ENCODE peak calls at places on chromosomes 7 and 10, in nine cellular contexts. N is mesothelial cell of epicardium, M is HL-60, D is bronchial epithelial cell, F is foreskin fibroblast, W is A549, H is IMR-90, J is astrocyte of the spinal cord, A is AG04450. T is an unnamed sample.

GRCh38 chr10:99005254-99005653 is 230.4 kb downstream of the HPSE2 start:
- DNase-seq in N (no peak), M (no peak), D (no peak), F (no peak), W (no peak), H (no peak), J (no peak), A (no peak), T (no peak)

GRCh38 chr10:103542764-103543616 is 49.5 kb downstream of the NEURL1 start:
- DNase-seq in N (no peak), M (peak; percentile 12), D (peak; percentile 32), F (peak; percentile 23), W (no peak), H (peak; percentile 49), J (peak; percentile 27), A (no peak), T (peak; percentile 64)

GRCh38 chr7:16078076-16078952 is 343.0 kb downstream of the CRPPA start:
- DNase-seq in N (no peak), M (peak; percentile 34), D (peak; percentile 71), F (peak; percentile 37), W (peak; percentile 20), H (peak; percentile 64), J (peak; percentile 75), A (peak; percentile 23), T (no peak)

GRCh38 chr7:6718124-6718523 is 11.4 kb upstream of the ZNF12 start:
- DNase-seq in N (no peak), M (no peak), D (no peak), F (no peak), W (no peak), H (no peak), J (no peak), A (no peak), T (no peak)

GRCh38 chr7:95875519-95875918 is 103.2 kb downstream of the DYNC1I1 start:
- DNase-seq in N (no peak), M (no peak), D (no peak), F (no peak), W (no peak), H (no peak), J (no peak), A (no peak), T (no peak)

GRCh38 chr7:15607541-15608210 is 45.9 kb upstream of the AGMO start:
- DNase-seq in N (no peak), M (no peak), D (no peak), F (no peak), W (no peak), H (no peak), J (no peak), A (no peak), T (no peak)

GRCh38 chr10:119103241-119103640 is 672 bp upstream of the DENND10 start:
- DNase-seq in N (no peak), M (no peak), D (no peak), F (no peak), W (no peak), H (no peak), J (no peak), A (no peak), T (peak; percentile 68)

GRCh38 chr10:96271017-96271815 is at the start of gene BLNK:
- DNase-seq in N (no peak), M (peak; percentile 36), D (peak; percentile 93), F (peak; percentile 4), W (no peak), H (peak; percentile 33), J (no peak), A (peak; percentile 3), T (peak; percentile 82)

GRCh38 chr7:21028186-21028989 is 241.7 kb upstream of the SP8 start:
- DNase-seq in N (no peak), M (no peak), D (peak; percentile 84), F (no peak), W (no peak), H (no peak), J (peak; percentile 1), A (no peak), T (no peak)

GRCh38 chr10:119055472-119055871 is 25.1 kb downstream of the EIF3A start:
- DNase-seq in N (no peak), M (no peak), D (no peak), F (no peak), W (no peak), H (no peak), J (no peak), A (no peak), T (no peak)

GRCh38 chr7:135692055-135692454 is 29.7 kb downstream of the STMP1 start:
- DNase-seq in N (no peak), M (no peak), D (no peak), F (no peak), W (no peak), H (peak; percentile 57), J (peak; percentile 72), A (no peak), T (no peak)

GRCh38 chr10:133117036-133117687 is 29.4 kb downstream of the ADGRA1 start:
- DNase-seq in N (no peak), M (no peak), D (no peak), F (no peak), W (no peak), H (no peak), J (no peak), A (no peak), T (peak; percentile 59)

GRCh38 chr7:40780431-40780830 is 645.6 kb downstream of the SUGCT start:
- DNase-seq in N (no peak), M (no peak), D (no peak), F (no peak), W (no peak), H (no peak), J (no peak), A (no peak), T (no peak)

GRCh38 chr10:31490858-31491504 is 172.0 kb downstream of the ZEB1 start:
- DNase-seq in N (no peak), M (peak; percentile 22), D (peak; percentile 41), F (peak; percentile 34), W (no peak), H (peak; percentile 52), J (peak; percentile 75), A (no peak), T (no peak)
- TF ChIP-seq CTCF in N (peak; percentile 25), M (peak; percentile 37), D (peak; percentile 71), F (peak; percentile 61), W (no peak), H (peak; percentile 62), J (peak; percentile 72), A (peak; percentile 61), T (peak; percentile 28)

GRCh38 chr7:82428186-82428961 is 15.2 kb downstream of the CACNA2D1 start:
- DNase-seq in N (no peak), M (no peak), D (no peak), F (peak; percentile 62), W (no peak), H (peak; percentile 91), J (peak; percentile 77), A (peak; percentile 49), T (no peak)
- TF ChIP-seq CTCF in N (no peak), M (no peak), D (no peak), F (no peak), W (no peak), H (peak; percentile 4), J (no peak), A (no peak), T (no peak)

GRCh38 chr7:117502338-117502737 is 22.5 kb downstream of the CFTR start:
- DNase-seq in N (no peak), M (no peak), D (no peak), F (no peak), W (no peak), H (no peak), J (no peak), A (no peak), T (no peak)

GRCh38 chr7:117505238-117505637 is 25.4 kb downstream of the CFTR start:
- DNase-seq in N (no peak), M (no peak), D (no peak), F (no peak), W (no peak), H (no peak), J (no peak), A (no peak), T (no peak)
- TF ChIP-seq CTCF in N (no peak), M (no peak), D (no peak), F (no peak), W (no peak), H (no peak), J (no peak), A (no peak), T (no peak)

GRCh38 chr10:125567529-125567928 is 115.4 kb downstream of the TEX36 start:
- DNase-seq in N (no peak), M (no peak), D (no peak), F (no peak), W (no peak), H (no peak), J (no peak), A (no peak), T (no peak)

GRCh38 chr10:125559210-125559609 is 123.8 kb downstream of the TEX36 start:
- DNase-seq in N (no peak), M (no peak), D (no peak), F (no peak), W (no peak), H (no peak), J (no peak), A (no peak), T (no peak)

GRCh38 chr10:125560947-125561346 is 122.0 kb downstream of the TEX36 start:
- DNase-seq in N (no peak), M (no peak), D (no peak), F (no peak), W (no peak), H (no peak), J (no peak), A (no peak), T (no peak)

GRCh38 chr10:125564570-125564969 is 118.4 kb downstream of the TEX36 start:
- DNase-seq in N (no peak), M (no peak), D (no peak), F (no peak), W (no peak), H (no peak), J (no peak), A (no peak), T (no peak)

DNA sequence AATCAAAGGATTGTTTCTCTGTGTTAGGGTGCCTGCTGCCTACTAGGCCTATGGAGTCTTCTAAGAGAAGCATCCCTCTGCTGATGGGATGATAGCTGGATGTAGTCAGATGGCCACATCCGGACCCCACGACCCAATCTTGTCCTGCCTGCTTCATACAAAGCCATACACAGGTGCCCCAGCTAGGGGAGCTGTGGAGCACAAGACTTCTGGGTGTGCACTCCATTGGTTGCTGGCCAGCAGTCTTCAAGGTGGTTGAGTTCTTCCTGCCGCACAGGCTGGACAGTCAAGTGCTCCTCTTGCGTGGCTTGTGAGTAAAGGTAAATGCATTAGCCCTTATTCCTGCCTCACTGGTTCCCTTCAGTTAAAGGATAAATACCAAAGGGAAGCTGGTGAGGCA is 120.2 kb downstream of the TEX36 start:
- DNase-seq in N (no peak), M (no peak), D (no peak), F (no peak), W (no peak), H (no peak), J (no peak), A (no peak), T (no peak)
- TF ChIP-seq CTCF in N (peak; percentile 30), M (no peak), D (peak; percentile 16), F (no peak), W (no peak), H (no peak), J (no peak), A (no peak), T (no peak)